ENCODE peak calls at places on chromosomes 12 and 14, in seven cellular contexts. One of them, this sample, is unnamed.

GRCh38 chr12:115450710-115451109 is 766.7 kb upstream of the TBX3 start:
- DNase-seq in hepatocyte: no peak
- DNase-seq in heart left ventricle: no peak
- DNase-seq in cardiac muscle cell: no peak
- DNase-seq in iPS DF 6.9: no peak
- DNase-seq in A549: no peak
- DNase-seq in small intestine: no peak
- DNase-seq in this sample: no peak

GRCh38 chr12:109875572-109876131 is 4.7 kb downstream of the GLTP start:
- DNase-seq in hepatocyte: peak; percentile 60
- DNase-seq in heart left ventricle: no peak
- DNase-seq in small intestine: peak; percentile 24
- DNase-seq in A549: no peak
- DNase-seq in iPS DF 6.9: no peak
- DNase-seq in cardiac muscle cell: no peak
- DNase-seq in this sample: no peak

GRCh38 chr14:75047506-75047905 is 3.8 kb downstream of the MLH3 start:
- DNase-seq in small intestine: no peak
- DNase-seq in heart left ventricle: no peak
- DNase-seq in iPS DF 6.9: no peak
- DNase-seq in cardiac muscle cell: no peak
- DNase-seq in hepatocyte: no peak
- DNase-seq in A549: no peak
- DNase-seq in this sample: no peak

GRCh38 chr12:75711276-75711675 is 199.9 kb upstream of the KRR1 start:
- DNase-seq in heart left ventricle: no peak
- DNase-seq in hepatocyte: no peak
- DNase-seq in small intestine: no peak
- DNase-seq in cardiac muscle cell: no peak
- DNase-seq in iPS DF 6.9: no peak
- DNase-seq in A549: no peak
- DNase-seq in this sample: no peak

GRCh38 chr14:101055776-101056374 is 152.4 kb upstream of the RTL1 start:
- DNase-seq in cardiac muscle cell: no peak
- DNase-seq in small intestine: no peak
- DNase-seq in A549: no peak
- DNase-seq in heart left ventricle: no peak
- DNase-seq in iPS DF 6.9: no peak
- DNase-seq in hepatocyte: no peak
- DNase-seq in this sample: no peak

GRCh38 chr12:53180931-53181645 is 363 bp upstream of the CSAD start:
- DNase-seq in heart left ventricle: peak; percentile 85
- DNase-seq in iPS DF 6.9: peak; percentile 48
- DNase-seq in A549: peak; percentile 91
- DNase-seq in small intestine: peak; percentile 61
- DNase-seq in hepatocyte: peak; percentile 89
- DNase-seq in cardiac muscle cell: peak; percentile 82
- DNase-seq in this sample: no peak

GRCh38 chr14:59362533-59362932 is 102.6 kb downstream of the GPR135 start:
- DNase-seq in small intestine: peak; percentile 17
- DNase-seq in heart left ventricle: no peak
- DNase-seq in iPS DF 6.9: no peak
- DNase-seq in cardiac muscle cell: peak; percentile 48
- DNase-seq in A549: no peak
- DNase-seq in hepatocyte: no peak
- DNase-seq in this sample: no peak

GRCh38 chr14:51321036-51321435 is 81.0 kb downstream of the TMX1 start:
- DNase-seq in cardiac muscle cell: no peak
- DNase-seq in A549: no peak
- DNase-seq in hepatocyte: no peak
- DNase-seq in small intestine: no peak
- DNase-seq in iPS DF 6.9: no peak
- DNase-seq in heart left ventricle: no peak
- DNase-seq in this sample: no peak

GRCh38 chr14:95838862-95839261 is 37.8 kb upstream of the TUNAR start:
- DNase-seq in iPS DF 6.9: no peak
- DNase-seq in heart left ventricle: no peak
- DNase-seq in cardiac muscle cell: no peak
- DNase-seq in hepatocyte: no peak
- DNase-seq in small intestine: no peak
- DNase-seq in A549: no peak
- DNase-seq in this sample: peak; percentile 64

GRCh38 chr12:86724716-86725115 is 468.5 kb upstream of the MGAT4C start:
- DNase-seq in cardiac muscle cell: peak; percentile 82
- DNase-seq in A549: no peak
- DNase-seq in small intestine: no peak
- DNase-seq in heart left ventricle: no peak
- DNase-seq in hepatocyte: no peak
- DNase-seq in iPS DF 6.9: no peak
- DNase-seq in this sample: no peak

GRCh38 chr12:65152012-65152411 is 17.4 kb upstream of the LEMD3 start:
- DNase-seq in iPS DF 6.9: no peak
- DNase-seq in cardiac muscle cell: no peak
- DNase-seq in hepatocyte: no peak
- DNase-seq in small intestine: no peak
- DNase-seq in A549: no peak
- DNase-seq in heart left ventricle: no peak
- DNase-seq in this sample: no peak

GRCh38 chr14:20624495-20625070 is 16.9 kb downstream of the OR6S1 start:
- DNase-seq in iPS DF 6.9: no peak
- DNase-seq in hepatocyte: peak; percentile 84
- DNase-seq in heart left ventricle: peak; percentile 42
- DNase-seq in A549: peak; percentile 75
- DNase-seq in small intestine: peak; percentile 96
- DNase-seq in cardiac muscle cell: peak; percentile 82
- DNase-seq in this sample: no peak

GRCh38 chr12:123602651-123603195 is 824 bp downstream of the DDX55 start:
- DNase-seq in heart left ventricle: no peak
- DNase-seq in iPS DF 6.9: no peak
- DNase-seq in A549: no peak
- DNase-seq in cardiac muscle cell: peak; percentile 29
- DNase-seq in hepatocyte: peak; percentile 20
- DNase-seq in small intestine: no peak
- DNase-seq in this sample: no peak

GRCh38 chr14:52950410-52950897 is 396 bp downstream of the FERMT2 start:
- DNase-seq in A549: peak; percentile 48
- DNase-seq in iPS DF 6.9: no peak
- DNase-seq in small intestine: peak; percentile 20
- DNase-seq in hepatocyte: peak; percentile 63
- DNase-seq in cardiac muscle cell: peak; percentile 50
- DNase-seq in heart left ventricle: peak; percentile 61
- DNase-seq in this sample: peak; percentile 93

GRCh38 chr12:99619389-99620158 is 28.0 kb upstream of the GARIN6 start:
- DNase-seq in heart left ventricle: no peak
- DNase-seq in cardiac muscle cell: peak; percentile 56
- DNase-seq in small intestine: peak; percentile 4
- DNase-seq in A549: no peak
- DNase-seq in hepatocyte: peak; percentile 33
- DNase-seq in iPS DF 6.9: peak; percentile 43
- DNase-seq in this sample: no peak

GRCh38 chr14:55454264-55455151 is 14.1 kb upstream of the TBPL2 start:
- DNase-seq in A549: no peak
- DNase-seq in small intestine: peak; percentile 65
- DNase-seq in heart left ventricle: peak; percentile 33
- DNase-seq in hepatocyte: peak; percentile 72
- DNase-seq in iPS DF 6.9: no peak
- DNase-seq in cardiac muscle cell: peak; percentile 89
- DNase-seq in this sample: peak; percentile 91

GRCh38 chr12:11568762-11569478 is 80.6 kb upstream of the ETV6 start:
- DNase-seq in hepatocyte: no peak
- DNase-seq in cardiac muscle cell: no peak
- DNase-seq in A549: no peak
- DNase-seq in iPS DF 6.9: no peak
- DNase-seq in small intestine: no peak
- DNase-seq in heart left ventricle: no peak
- DNase-seq in this sample: no peak

GRCh38 chr14:83520837-83521236 is 1987.2 kb upstream of the SEL1L start:
- DNase-seq in A549: no peak
- DNase-seq in heart left ventricle: no peak
- DNase-seq in cardiac muscle cell: peak; percentile 7
- DNase-seq in iPS DF 6.9: no peak
- DNase-seq in hepatocyte: no peak
- DNase-seq in small intestine: no peak
- DNase-seq in this sample: no peak

GRCh38 chr14:99819514-99819913 is 26.3 kb downstream of the EML1 start:
- DNase-seq in cardiac muscle cell: no peak
- DNase-seq in small intestine: no peak
- DNase-seq in heart left ventricle: no peak
- DNase-seq in A549: no peak
- DNase-seq in hepatocyte: no peak
- DNase-seq in iPS DF 6.9: peak; percentile 33
- DNase-seq in this sample: no peak

GRCh38 chr14:103066399-103066798 is 9.1 kb upstream of the CDC42BPB start:
- DNase-seq in heart left ventricle: peak; percentile 71
- DNase-seq in A549: no peak
- DNase-seq in hepatocyte: no peak
- DNase-seq in iPS DF 6.9: no peak
- DNase-seq in cardiac muscle cell: peak; percentile 50
- DNase-seq in small intestine: no peak
- DNase-seq in this sample: no peak

GRCh38 chr14:65791551-65791981 is 379.0 kb downstream of the FUT8 start:
- DNase-seq in hepatocyte: no peak
- DNase-seq in heart left ventricle: no peak
- DNase-seq in iPS DF 6.9: no peak
- DNase-seq in small intestine: no peak
- DNase-seq in A549: no peak
- DNase-seq in cardiac muscle cell: peak; percentile 71
- DNase-seq in this sample: no peak

GRCh38 chr14:89041245-89041585 is 216.8 kb downstream of the TTC8 start:
- DNase-seq in iPS DF 6.9: no peak
- DNase-seq in heart left ventricle: no peak
- DNase-seq in cardiac muscle cell: no peak
- DNase-seq in small intestine: peak; percentile 95
- DNase-seq in A549: no peak
- DNase-seq in hepatocyte: peak; percentile 78
- DNase-seq in this sample: no peak

GRCh38 chr14:77238356-77238755 is 32.6 kb downstream of the NGB start:
- DNase-seq in iPS DF 6.9: no peak
- DNase-seq in heart left ventricle: no peak
- DNase-seq in hepatocyte: no peak
- DNase-seq in A549: no peak
- DNase-seq in cardiac muscle cell: no peak
- DNase-seq in small intestine: no peak
- DNase-seq in this sample: no peak

GRCh38 chr12:52496590-52497071 is 3.6 kb upstream of the KRT6A start:
- DNase-seq in heart left ventricle: no peak
- DNase-seq in small intestine: no peak
- DNase-seq in cardiac muscle cell: peak; percentile 75
- DNase-seq in A549: peak; percentile 51
- DNase-seq in hepatocyte: no peak
- DNase-seq in iPS DF 6.9: no peak
- DNase-seq in this sample: peak; percentile 92

DNA sequence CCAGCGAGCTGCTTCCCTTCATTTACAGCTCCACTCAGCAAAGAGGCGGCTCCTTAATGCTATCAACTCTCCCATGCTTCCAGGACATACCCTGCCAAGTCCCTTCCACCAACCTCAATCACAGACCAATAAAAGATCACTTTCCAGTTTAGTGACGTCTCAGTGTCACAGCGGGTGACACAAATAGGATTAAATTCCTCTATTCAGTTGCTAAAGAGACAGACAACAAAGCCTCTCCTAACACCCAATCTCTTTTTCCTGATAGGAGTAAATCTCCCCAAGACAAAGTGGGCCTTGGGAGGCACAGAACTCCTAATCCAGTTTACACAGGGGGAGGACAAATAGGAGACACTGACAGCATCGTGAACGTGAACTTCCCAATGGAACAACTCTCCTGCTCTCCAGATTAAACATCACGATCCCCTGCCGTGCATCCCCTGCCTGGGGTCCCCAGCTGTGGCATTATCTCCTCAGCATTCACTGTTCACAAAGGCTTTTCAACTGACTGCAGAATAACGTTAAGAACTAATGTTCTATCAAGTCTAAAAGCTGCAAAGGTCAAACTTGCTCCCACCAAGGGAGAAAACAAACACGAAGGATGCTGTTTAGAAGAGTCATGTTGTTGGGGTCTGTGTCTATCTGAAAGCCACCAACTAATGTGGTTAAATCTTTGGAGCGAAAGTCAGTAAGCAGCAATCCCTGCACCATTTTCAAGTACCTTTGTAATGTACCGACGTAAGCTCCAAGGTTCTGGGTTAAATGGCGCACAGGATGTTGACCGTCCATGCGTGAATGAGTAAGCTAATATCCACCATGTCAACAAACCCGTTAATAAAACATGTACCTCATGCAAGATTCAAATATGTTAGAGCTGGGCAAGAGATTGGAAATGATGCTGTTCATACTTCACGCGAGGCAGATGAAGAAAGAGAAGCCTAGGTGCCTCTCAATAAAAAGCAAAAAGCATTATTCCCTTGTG is 31.5 kb downstream of the TMEM132D start:
- DNase-seq in heart left ventricle: no peak
- DNase-seq in hepatocyte: no peak
- DNase-seq in iPS DF 6.9: no peak
- DNase-seq in cardiac muscle cell: no peak
- DNase-seq in small intestine: no peak
- DNase-seq in A549: no peak
- DNase-seq in this sample: peak; percentile 60
- H3K4me1 ChIP-seq in heart left ventricle: no peaks in the 10 kb centered on the region
- H3K4me1 ChIP-seq in hepatocyte: no peaks in the 10 kb centered on the region
- H3K4me1 ChIP-seq in iPS DF 6.9: no peaks in the 10 kb centered on the region
- H3K4me1 ChIP-seq in cardiac muscle cell: no peaks in the 10 kb centered on the region
- H3K4me1 ChIP-seq in small intestine: no peaks in the 10 kb centered on the region
- H3K4me1 ChIP-seq in A549: no peaks in the 10 kb centered on the region
- H3K4me1 ChIP-seq in this sample: no peaks in the 10 kb centered on the region

DNA sequence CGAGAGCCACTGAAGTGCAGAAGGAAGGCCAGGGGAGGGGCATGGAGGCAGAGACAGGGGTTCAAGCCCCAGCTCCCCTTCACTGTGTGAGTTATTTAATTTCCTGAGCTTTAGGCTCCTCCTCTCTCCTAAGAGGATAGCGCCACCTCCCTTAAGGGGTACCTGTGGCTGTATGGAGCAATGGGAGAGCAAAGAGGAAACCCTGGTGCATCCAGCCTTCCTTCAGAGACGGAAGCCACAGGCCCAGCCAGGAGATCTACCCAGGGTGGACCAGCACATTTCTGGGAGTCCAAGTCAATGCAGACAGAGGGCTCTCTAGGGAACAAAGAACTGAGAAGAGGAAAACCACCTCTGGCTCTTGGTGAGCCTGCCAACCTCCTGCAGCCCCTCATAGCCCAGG is 90.3 kb downstream of the ZFP36L1 start:
- DNase-seq in A549: no peak
- DNase-seq in cardiac muscle cell: no peak
- DNase-seq in iPS DF 6.9: no peak
- DNase-seq in hepatocyte: no peak
- DNase-seq in heart left ventricle: no peak
- DNase-seq in small intestine: no peak
- DNase-seq in this sample: no peak
- H3K4me1 ChIP-seq in A549: peaks cover 25% of the 10 kb centered on the region
- H3K4me1 ChIP-seq in cardiac muscle cell: peaks cover 21% of the 10 kb centered on the region
- H3K4me1 ChIP-seq in iPS DF 6.9: no peaks in the 10 kb centered on the region
- H3K4me1 ChIP-seq in hepatocyte: peaks cover 4% of the 10 kb centered on the region
- H3K4me1 ChIP-seq in heart left ventricle: no peaks in the 10 kb centered on the region
- H3K4me1 ChIP-seq in small intestine: no peaks in the 10 kb centered on the region
- H3K4me1 ChIP-seq in this sample: peaks cover 30% of the 10 kb centered on the region

GRCh38 chr12:57625261-57626032 is 7.6 kb downstream of the B4GALNT1 start:
- DNase-seq in hepatocyte: no peak
- DNase-seq in heart left ventricle: peak; percentile 16
- DNase-seq in small intestine: no peak
- DNase-seq in iPS DF 6.9: no peak
- DNase-seq in cardiac muscle cell: no peak
- DNase-seq in A549: no peak
- DNase-seq in this sample: no peak
- H3K4me1 ChIP-seq in hepatocyte: peaks cover 10% of the 10 kb centered on the region
- H3K4me1 ChIP-seq in heart left ventricle: no peaks in the 10 kb centered on the region
- H3K4me1 ChIP-seq in small intestine: no peaks in the 10 kb centered on the region
- H3K4me1 ChIP-seq in iPS DF 6.9: peaks cover 10% of the 10 kb centered on the region
- H3K4me1 ChIP-seq in cardiac muscle cell: peaks cover 5% of the 10 kb centered on the region
- H3K4me1 ChIP-seq in A549: peaks cover 10% of the 10 kb centered on the region
- H3K4me1 ChIP-seq in this sample: peaks cover 34% of the 10 kb centered on the region

GRCh38 chr12:71164166-71164876 is 6.5 kb upstream of the TSPAN8 start:
- DNase-seq in A549: no peak
- DNase-seq in small intestine: no peak
- DNase-seq in heart left ventricle: no peak
- DNase-seq in hepatocyte: no peak
- DNase-seq in cardiac muscle cell: peak; percentile 57
- DNase-seq in iPS DF 6.9: no peak
- DNase-seq in this sample: no peak
- H3K4me1 ChIP-seq in A549: no peaks in the 10 kb centered on the region
- H3K4me1 ChIP-seq in small intestine: peaks cover 6% of the 10 kb centered on the region
- H3K4me1 ChIP-seq in heart left ventricle: no peaks in the 10 kb centered on the region
- H3K4me1 ChIP-seq in hepatocyte: peaks cover 30% of the 10 kb centered on the region
- H3K4me1 ChIP-seq in cardiac muscle cell: no peaks in the 10 kb centered on the region
- H3K4me1 ChIP-seq in iPS DF 6.9: no peaks in the 10 kb centered on the region
- H3K4me1 ChIP-seq in this sample: no peaks in the 10 kb centered on the region